ENCODE peak calls at places on chromosome 19, in eight cellular contexts. C is A549, P is transverse colon, V is esophagus muscularis mucosa, K is stomach, X is ovary, D is K562, Q is tibial nerve. R is an unnamed sample.

GRCh38 chr19:9828551-9829063 is 889 bp downstream of the UBL5 start:
- DNase-seq in P (no peak), X (no peak), K (no peak), D (no peak), C (no peak), Q (no peak), V (no peak), R (no peak)

GRCh38 chr19:11380653-11381534 is 3.2 kb downstream of the EPOR start:
- DNase-seq in D (peak; percentile 61), C (peak; percentile 96), V (peak; percentile 99), P (peak; percentile 96), Q (peak; percentile 95), X (peak; percentile 94), K (peak; percentile 95), R (peak; percentile 95)

GRCh38 chr19:1035998-1036621 is 3.8 kb upstream of the ABCA7 start:
- DNase-seq in V (no peak), Q (no peak), P (peak; percentile 7), C (no peak), D (no peak), X (no peak), K (no peak), R (no peak)

GRCh38 chr19:19866599-19867248 is 1.0 kb downstream of the ZNF253 start:
- DNase-seq in Q (no peak), X (no peak), V (no peak), K (no peak), P (peak; percentile 19), C (no peak), D (peak; percentile 53), R (no peak)

GRCh38 chr19:10113592-10113963 is 2.1 kb downstream of the P2RY11 start:
- DNase-seq in Q (no peak), X (no peak), C (no peak), P (no peak), K (no peak), D (peak; percentile 30), V (no peak), R (no peak)

GRCh38 chr19:40284501-40285352 is at the start of gene AKT2:
- DNase-seq in V (no peak), X (peak; percentile 78), P (no peak), C (no peak), Q (peak; percentile 18), K (no peak), D (peak; percentile 95), R (peak; percentile 94)

GRCh38 chr19:709965-710714 is 1.4 kb downstream of the PALM start:
- DNase-seq in K (no peak), Q (no peak), C (no peak), V (no peak), X (peak; percentile 68), P (no peak), D (no peak), R (no peak)

GRCh38 chr19:6718741-6719539 is 1.5 kb downstream of the C3 start:
- DNase-seq in C (peak; percentile 63), X (no peak), D (peak; percentile 99), K (no peak), Q (no peak), P (no peak), V (no peak), R (peak; percentile 88)

GRCh38 chr19:17021793-17022590 is 4.6 kb downstream of the CPAMD8 start:
- DNase-seq in D (no peak), K (no peak), V (no peak), Q (no peak), C (no peak), P (no peak), X (no peak), R (peak; percentile 86)

GRCh38 chr19:54517483-54517882 is 14.9 kb downstream of the LAIR2 start:
- DNase-seq in P (peak; percentile 37), X (no peak), Q (peak; percentile 42), K (peak; percentile 37), C (peak; percentile 40), D (peak; percentile 77), V (no peak), R (no peak)

GRCh38 chr19:7665076-7665475 is 3.8 kb upstream of the RETN start:
- DNase-seq in Q (no peak), X (no peak), P (no peak), V (no peak), C (no peak), D (no peak), K (no peak), R (no peak)

GRCh38 chr19:55563261-55563690 is 17.4 kb downstream of the ZNF579 start:
- DNase-seq in K (peak; percentile 87), V (no peak), C (no peak), X (no peak), Q (no peak), P (peak; percentile 53), D (no peak), R (peak; percentile 48)

GRCh38 chr19:45406165-45406956 is at the start of gene POLR1G:
- DNase-seq in X (peak; percentile 74), K (peak; percentile 78), V (peak; percentile 95), C (peak; percentile 92), D (peak; percentile 86), P (peak; percentile 84), Q (peak; percentile 64), R (peak; percentile 76)

GRCh38 chr19:45406957-45407375 is 522 bp downstream of the POLR1G start:
- DNase-seq in X (no peak), Q (no peak), D (no peak), K (no peak), V (no peak), C (no peak), P (no peak), R (no peak)

GRCh38 chr19:45404557-45405434 is at the start of gene PPP1R13L:
- DNase-seq in V (no peak), Q (no peak), X (peak; percentile 52), K (peak; percentile 92), P (peak; percentile 94), D (peak; percentile 78), C (peak; percentile 96), R (peak; percentile 94)

GRCh38 chr19:45403781-45404556 is 900 bp downstream of the PPP1R13L start:
- DNase-seq in X (no peak), V (no peak), D (peak; percentile 71), Q (no peak), C (peak; percentile 80), K (peak; percentile 73), P (peak; percentile 82), R (peak; percentile 71)

DNA sequence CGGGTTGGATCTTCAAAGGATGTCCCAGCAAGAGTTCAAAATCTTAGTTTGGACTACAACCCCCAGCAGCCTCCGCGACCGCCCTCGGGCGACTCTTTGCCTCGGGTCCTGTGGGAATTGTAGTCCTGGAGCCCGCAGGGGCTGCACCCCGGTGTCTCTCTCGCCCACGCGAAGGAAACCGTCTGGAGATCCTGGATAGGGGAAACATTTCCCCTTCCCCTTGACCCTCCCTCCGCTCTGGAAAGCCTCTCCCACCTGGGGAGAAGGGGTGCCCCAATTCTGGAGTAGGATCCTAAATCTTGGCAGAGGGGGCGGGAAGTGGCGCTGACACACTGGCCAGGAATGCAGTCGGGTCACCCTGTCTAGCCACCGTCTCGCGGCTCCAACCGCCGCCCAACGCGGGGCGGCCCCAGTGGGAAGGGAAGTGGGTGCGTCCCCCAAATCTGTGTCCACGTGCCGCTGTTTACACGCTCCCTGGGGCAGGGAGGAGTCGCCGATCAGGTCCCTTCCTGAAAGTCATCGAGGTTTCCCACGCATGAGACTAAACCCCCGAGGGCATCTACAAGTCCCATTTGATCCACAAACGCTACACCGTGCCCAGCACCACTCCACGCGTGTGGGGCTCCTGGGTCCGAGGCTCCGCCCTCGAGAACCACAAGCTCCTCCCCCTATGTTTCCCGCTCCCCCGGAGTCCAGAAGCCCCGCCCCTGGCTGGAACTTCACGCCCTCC is 731 bp upstream of the PPP1R13L start:
- DNase-seq in D (peak; percentile 90), V (peak; percentile 97), K (peak; percentile 91), C (peak; percentile 94), P (peak; percentile 92), Q (peak; percentile 81), X (peak; percentile 84), R (peak; percentile 94)
- TF ChIP-seq POLR2A in D (peak; percentile 61), V (peak; percentile 7), K (no peak), C (peak; percentile 12), P (no peak), Q (no peak), X (peak; percentile 4), R (no peak)

GRCh38 chr19:34082289-34083077 is 89.8 kb upstream of the LSM14A start:
- DNase-seq in V (no peak), P (no peak), K (no peak), Q (no peak), X (peak; percentile 55), C (no peak), D (no peak), R (no peak)
- TF ChIP-seq EP300 in V (no peak), P (no peak), K (no peak), Q (no peak), X (no peak), C (no peak), D (no peak), R (no peak)

DNA sequence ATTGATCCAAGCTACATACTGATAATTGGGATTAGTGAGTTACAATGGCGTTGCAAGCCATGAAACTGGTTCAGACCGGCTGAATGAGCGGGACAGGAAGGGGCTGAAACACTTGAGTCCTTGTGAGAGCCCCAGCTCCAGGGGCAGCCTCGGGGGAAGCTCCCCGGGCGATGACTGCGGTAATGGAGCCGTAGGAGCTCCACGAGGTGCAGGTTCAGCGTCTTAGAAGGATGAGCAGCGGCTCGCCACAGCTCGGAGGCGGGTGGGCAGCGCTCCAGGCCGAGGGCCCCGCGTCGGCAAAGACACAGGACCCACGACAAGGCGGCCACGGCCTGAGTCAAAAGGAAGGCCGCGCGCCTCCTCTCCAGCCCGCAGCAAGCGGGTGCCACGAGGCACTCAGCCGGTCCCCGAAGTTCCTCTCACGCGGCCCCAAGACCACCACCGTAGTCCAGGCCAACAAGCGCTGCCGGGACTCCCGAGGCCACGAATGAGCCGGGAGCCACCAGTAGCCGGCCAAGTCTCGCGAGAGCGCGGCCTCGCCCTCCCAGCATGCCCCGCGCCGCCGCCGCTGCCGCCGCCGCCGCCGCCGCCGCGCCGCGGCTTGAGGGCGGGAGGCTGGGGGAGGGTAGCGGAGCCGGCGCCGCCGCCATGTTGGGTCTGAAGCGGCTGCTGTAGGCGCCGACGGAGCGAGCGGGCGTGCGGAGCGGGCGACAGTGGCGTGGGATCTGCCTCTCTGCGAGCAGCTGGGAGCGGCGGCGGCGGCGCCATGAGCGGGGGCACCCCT is at the start of gene LSM14A:
- DNase-seq in V (peak; percentile 97), K (peak; percentile 94), X (peak; percentile 92), D (peak; percentile 95), Q (peak; percentile 89), C (peak; percentile 97), P (peak; percentile 93), R (peak; percentile 99)
- TF ChIP-seq POLR2A in V (no peak), K (no peak), X (peak; percentile 84), D (peak; percentile 97), Q (peak; percentile 77), C (peak; percentile 98), P (peak; percentile 68), R (peak; percentile 89)

DNA sequence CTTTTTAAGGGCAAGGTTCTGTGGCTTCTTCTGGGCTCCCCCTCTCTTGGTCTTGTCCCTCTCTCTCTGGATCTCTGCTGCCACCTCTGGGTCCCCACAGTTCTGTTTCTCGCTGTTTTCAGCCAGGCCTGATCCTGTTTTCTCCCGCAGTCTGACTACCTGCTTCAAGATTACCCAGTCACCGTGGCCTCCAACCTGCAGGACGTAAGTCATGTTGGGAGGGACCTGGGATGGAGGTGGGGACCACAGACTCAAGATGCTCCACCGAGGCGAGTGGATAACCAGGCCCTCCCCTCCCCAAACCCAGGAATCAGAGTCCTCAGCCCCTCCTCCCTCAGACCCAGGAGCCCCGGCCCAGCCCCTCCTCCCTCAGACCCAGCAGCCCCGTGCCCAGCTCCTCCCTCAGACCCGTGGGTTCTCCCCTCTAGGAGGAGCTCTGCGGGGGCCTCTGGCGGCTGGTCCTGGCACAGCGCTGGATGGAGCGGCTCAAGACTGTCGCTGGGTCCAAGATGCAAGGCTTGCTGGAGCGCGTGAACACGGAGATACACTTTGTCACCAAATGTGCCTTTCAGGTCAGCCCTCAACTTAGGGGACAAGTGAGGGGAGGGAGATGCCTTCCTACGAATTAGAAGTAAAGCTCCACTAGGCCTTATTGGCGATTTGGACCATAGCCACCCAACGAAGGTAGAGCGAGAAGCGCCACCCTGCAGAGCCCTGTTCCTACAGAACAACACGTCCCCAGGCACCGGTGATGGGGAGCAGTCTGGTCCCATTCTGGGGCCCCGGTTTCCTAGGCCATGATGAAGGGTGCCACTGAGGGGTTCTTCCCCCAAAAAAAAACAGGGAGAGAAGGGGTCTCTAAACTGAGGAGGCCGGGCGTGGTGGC is 2.2 kb downstream of the FLT3LG start:
- DNase-seq in X (no peak), D (peak; percentile 60), V (no peak), P (no peak), K (no peak), C (peak; percentile 80), Q (no peak), R (peak; percentile 86)
- TF ChIP-seq EP300 in X (no peak), D (no peak), V (no peak), P (no peak), K (no peak), C (no peak), Q (no peak), R (no peak)

R was measured in upper lobe of left lung.